ENCODE peak calls at places on chromosomes 4 and X, in six cellular contexts. One of them, this sample, is unnamed.

GRCh38 chr4:156173481-156173880 is 219.8 kb upstream of the CTSO start:
- DNase-seq in fibroblast of lung: no peak
- DNase-seq in NCI-H1417: no peak
- DNase-seq in KG1: no peak
- DNase-seq in fibroblast of pulmonary artery: no peak
- DNase-seq in kidney epithelial cell: no peak
- DNase-seq in this sample: no peak

GRCh38 chr4:43693876-43694275 is 754.7 kb downstream of the KCTD8 start:
- DNase-seq in fibroblast of lung: no peak
- DNase-seq in NCI-H1417: no peak
- DNase-seq in KG1: no peak
- DNase-seq in fibroblast of pulmonary artery: no peak
- DNase-seq in kidney epithelial cell: no peak
- DNase-seq in this sample: no peak

GRCh38 chr4:18366762-18367358 is 345.3 kb upstream of the LCORL start:
- DNase-seq in fibroblast of lung: peak
- DNase-seq in NCI-H1417: no peak
- DNase-seq in KG1: no peak
- DNase-seq in fibroblast of pulmonary artery: peak
- DNase-seq in kidney epithelial cell: no peak
- DNase-seq in this sample: no peak

GRCh38 chr4:76216521-76216920 is 2.9 kb upstream of the SCARB2 start:
- DNase-seq in fibroblast of lung: no peak
- DNase-seq in NCI-H1417: no peak
- DNase-seq in KG1: no peak
- DNase-seq in fibroblast of pulmonary artery: no peak
- DNase-seq in kidney epithelial cell: no peak
- DNase-seq in this sample: no peak

GRCh38 chr4:149029056-149029651 is 586.9 kb upstream of the NR3C2 start:
- DNase-seq in fibroblast of lung: no peak
- DNase-seq in NCI-H1417: no peak
- DNase-seq in KG1: no peak
- DNase-seq in fibroblast of pulmonary artery: no peak
- DNase-seq in kidney epithelial cell: no peak
- DNase-seq in this sample: no peak

GRCh38 chrX:77436682-77437081 is 10.5 kb upstream of the FGF16 start:
- DNase-seq in fibroblast of lung: no peak
- DNase-seq in NCI-H1417: no peak
- DNase-seq in KG1: no peak
- DNase-seq in fibroblast of pulmonary artery: no peak
- DNase-seq in kidney epithelial cell: no peak
- DNase-seq in this sample: peak

GRCh38 chrX:53440631-53441517 is 6.7 kb upstream of the HSD17B10 start:
- DNase-seq in fibroblast of lung: peak
- DNase-seq in NCI-H1417: no peak
- DNase-seq in KG1: no peak
- DNase-seq in fibroblast of pulmonary artery: peak
- DNase-seq in kidney epithelial cell: no peak
- DNase-seq in this sample: peak

GRCh38 chr4:180698550-180698949 is 1544.7 kb upstream of the TENM3 start:
- DNase-seq in fibroblast of lung: no peak
- DNase-seq in NCI-H1417: no peak
- DNase-seq in KG1: no peak
- DNase-seq in fibroblast of pulmonary artery: no peak
- DNase-seq in kidney epithelial cell: no peak
- DNase-seq in this sample: no peak

GRCh38 chr4:78693777-78694456 is 82.2 kb upstream of the BMP2K start:
- DNase-seq in fibroblast of lung: peak
- DNase-seq in NCI-H1417: no peak
- DNase-seq in KG1: no peak
- DNase-seq in fibroblast of pulmonary artery: peak
- DNase-seq in kidney epithelial cell: no peak
- DNase-seq in this sample: peak

GRCh38 chr4:187424636-187425035 is 570.9 kb upstream of the ZFP42 start:
- DNase-seq in fibroblast of lung: no peak
- DNase-seq in NCI-H1417: no peak
- DNase-seq in KG1: no peak
- DNase-seq in fibroblast of pulmonary artery: no peak
- DNase-seq in kidney epithelial cell: no peak
- DNase-seq in this sample: no peak

GRCh38 chr4:152239216-152239615 is 296.7 kb downstream of the FBXW7 start:
- DNase-seq in fibroblast of lung: no peak
- DNase-seq in NCI-H1417: no peak
- DNase-seq in KG1: no peak
- DNase-seq in fibroblast of pulmonary artery: no peak
- DNase-seq in kidney epithelial cell: no peak
- DNase-seq in this sample: no peak

GRCh38 chr4:146051724-146052396 is 113.2 kb upstream of the ZNF827 start:
- DNase-seq in fibroblast of lung: peak
- DNase-seq in NCI-H1417: no peak
- DNase-seq in KG1: no peak
- DNase-seq in fibroblast of pulmonary artery: peak
- DNase-seq in kidney epithelial cell: no peak
- DNase-seq in this sample: peak

GRCh38 chr4:6372649-6373525 is 99.5 kb downstream of the PPP2R2C start:
- DNase-seq in fibroblast of lung: peak
- DNase-seq in NCI-H1417: peak
- DNase-seq in KG1: no peak
- DNase-seq in fibroblast of pulmonary artery: peak
- DNase-seq in kidney epithelial cell: no peak
- DNase-seq in this sample: peak

GRCh38 chr4:153207561-153207960 is 3.3 kb downstream of the TRIM2 start:
- DNase-seq in fibroblast of lung: peak
- DNase-seq in NCI-H1417: no peak
- DNase-seq in KG1: no peak
- DNase-seq in fibroblast of pulmonary artery: peak
- DNase-seq in kidney epithelial cell: no peak
- DNase-seq in this sample: no peak

GRCh38 chrX:74015379-74016019 is 288.5 kb upstream of the ZCCHC13 start:
- DNase-seq in fibroblast of lung: peak
- DNase-seq in NCI-H1417: peak
- DNase-seq in KG1: no peak
- DNase-seq in fibroblast of pulmonary artery: peak
- DNase-seq in kidney epithelial cell: peak
- DNase-seq in this sample: peak

GRCh38 chr4:166924456-166924855 is 309.8 kb downstream of the SPOCK3 start:
- DNase-seq in fibroblast of lung: no peak
- DNase-seq in NCI-H1417: no peak
- DNase-seq in KG1: no peak
- DNase-seq in fibroblast of pulmonary artery: no peak
- DNase-seq in kidney epithelial cell: no peak
- DNase-seq in this sample: peak

GRCh38 chr4:75229783-75230570 is 284.2 kb downstream of the RCHY1 start:
- DNase-seq in fibroblast of lung: no peak
- DNase-seq in NCI-H1417: no peak
- DNase-seq in KG1: no peak
- DNase-seq in fibroblast of pulmonary artery: no peak
- DNase-seq in kidney epithelial cell: no peak
- DNase-seq in this sample: no peak

GRCh38 chr4:15601862-15602261 is 53.3 kb downstream of the FBXL5 start:
- DNase-seq in fibroblast of lung: no peak
- DNase-seq in NCI-H1417: no peak
- DNase-seq in KG1: no peak
- DNase-seq in fibroblast of pulmonary artery: no peak
- DNase-seq in kidney epithelial cell: no peak
- DNase-seq in this sample: no peak

GRCh38 chr4:183722738-183723560 is 63.9 kb downstream of the TRAPPC11 start:
- DNase-seq in fibroblast of lung: peak
- DNase-seq in NCI-H1417: peak
- DNase-seq in KG1: no peak
- DNase-seq in fibroblast of pulmonary artery: peak
- DNase-seq in kidney epithelial cell: no peak
- DNase-seq in this sample: no peak

GRCh38 chr4:2343476-2343875 is 75.0 kb downstream of the ZFYVE28 start:
- DNase-seq in fibroblast of lung: no peak
- DNase-seq in NCI-H1417: no peak
- DNase-seq in KG1: no peak
- DNase-seq in fibroblast of pulmonary artery: no peak
- DNase-seq in kidney epithelial cell: no peak
- DNase-seq in this sample: no peak

GRCh38 chr4:155529197-155529596 is 137.5 kb upstream of the GUCY1A1 start:
- DNase-seq in fibroblast of lung: peak
- DNase-seq in NCI-H1417: no peak
- DNase-seq in KG1: no peak
- DNase-seq in fibroblast of pulmonary artery: peak
- DNase-seq in kidney epithelial cell: no peak
- DNase-seq in this sample: no peak

GRCh38 chr4:154417358-154417673 is 74.3 kb downstream of the DCHS2 start:
- DNase-seq in fibroblast of lung: no peak
- DNase-seq in NCI-H1417: no peak
- DNase-seq in KG1: no peak
- DNase-seq in fibroblast of pulmonary artery: no peak
- DNase-seq in kidney epithelial cell: no peak
- DNase-seq in this sample: no peak

GRCh38 chrX:22021721-22022120 is 10.4 kb upstream of the PHEX start:
- DNase-seq in fibroblast of lung: no peak
- DNase-seq in NCI-H1417: no peak
- DNase-seq in KG1: no peak
- DNase-seq in fibroblast of pulmonary artery: no peak
- DNase-seq in kidney epithelial cell: no peak
- DNase-seq in this sample: no peak

GRCh38 chr4:182528819-182529218 is 285.6 kb downstream of the TENM3 start:
- DNase-seq in fibroblast of lung: no peak
- DNase-seq in NCI-H1417: no peak
- DNase-seq in KG1: no peak
- DNase-seq in fibroblast of pulmonary artery: no peak
- DNase-seq in kidney epithelial cell: no peak
- DNase-seq in this sample: no peak

GRCh38 chr4:76993787-76994641 is 44.5 kb downstream of the SEPTIN11 start:
- DNase-seq in fibroblast of lung: no peak
- DNase-seq in NCI-H1417: peak
- DNase-seq in KG1: no peak
- DNase-seq in fibroblast of pulmonary artery: no peak
- DNase-seq in kidney epithelial cell: no peak
- DNase-seq in this sample: no peak

GRCh38 chr4:136203199-136203598 is 1329.1 kb downstream of the PCDH18 start:
- DNase-seq in fibroblast of lung: no peak
- DNase-seq in NCI-H1417: no peak
- DNase-seq in KG1: no peak
- DNase-seq in fibroblast of pulmonary artery: no peak
- DNase-seq in kidney epithelial cell: no peak
- DNase-seq in this sample: no peak

GRCh38 chrX:93985621-93986020 is 311.6 kb downstream of the FAM133A start:
- DNase-seq in fibroblast of lung: no peak
- DNase-seq in NCI-H1417: no peak
- DNase-seq in KG1: no peak
- DNase-seq in fibroblast of pulmonary artery: no peak
- DNase-seq in kidney epithelial cell: no peak
- DNase-seq in this sample: no peak

GRCh38 chrX:68492583-68492982 is 6.3 kb upstream of the YIPF6 start:
- DNase-seq in fibroblast of lung: no peak
- DNase-seq in NCI-H1417: no peak
- DNase-seq in KG1: no peak
- DNase-seq in fibroblast of pulmonary artery: no peak
- DNase-seq in kidney epithelial cell: no peak
- DNase-seq in this sample: no peak

GRCh38 chrX:48030237-48030636 is 23.4 kb downstream of the SPACA5 start:
- DNase-seq in fibroblast of lung: no peak
- DNase-seq in NCI-H1417: no peak
- DNase-seq in KG1: no peak
- DNase-seq in fibroblast of pulmonary artery: no peak
- DNase-seq in kidney epithelial cell: no peak
- DNase-seq in this sample: no peak

GRCh38 chrX:3697701-3698279 is 15.7 kb downstream of the PRKX start:
- DNase-seq in fibroblast of lung: peak
- DNase-seq in NCI-H1417: no peak
- DNase-seq in KG1: no peak
- DNase-seq in fibroblast of pulmonary artery: peak
- DNase-seq in kidney epithelial cell: peak
- DNase-seq in this sample: no peak

GRCh38 chrX:53882331-53882730 is 161.9 kb downstream of the PHF8 start:
- DNase-seq in fibroblast of lung: peak
- DNase-seq in NCI-H1417: no peak
- DNase-seq in KG1: no peak
- DNase-seq in fibroblast of pulmonary artery: peak
- DNase-seq in kidney epithelial cell: peak
- DNase-seq in this sample: no peak

GRCh38 chr4:6069845-6070709 is 51.8 kb upstream of the C4orf50 start:
- DNase-seq in fibroblast of lung: no peak
- DNase-seq in NCI-H1417: no peak
- DNase-seq in KG1: no peak
- DNase-seq in fibroblast of pulmonary artery: no peak
- DNase-seq in kidney epithelial cell: no peak
- DNase-seq in this sample: no peak